ENCODE peak calls at places on chromosomes 2 and 18, in eight cellular contexts. X, L, R, N, P, D, A and E are unnamed samples.

GRCh38 chr2:45083175-45083574 is 73.9 kb upstream of the SIX2 start:
- DNase-seq in X (no peak), L (no peak), R (no peak), N (peak), P (no peak), D (no peak), A (no peak), E (peak)

GRCh38 chr2:7627587-7627986 is 710.4 kb downstream of the RNF144A start:
- DNase-seq in X (no peak), L (no peak), R (no peak), N (no peak), P (no peak), D (no peak), A (peak), E (no peak)

GRCh38 chr18:23422751-23423418 is 30.2 kb upstream of the RIOK3 start:
- DNase-seq in X (no peak), L (peak), R (peak), N (no peak), P (peak), D (peak), A (peak), E (no peak)

GRCh38 chr2:210673117-210673516 is 116.7 kb downstream of the CPS1 start:
- DNase-seq in X (no peak), L (no peak), R (no peak), N (no peak), P (no peak), D (no peak), A (no peak), E (no peak)

GRCh38 chr2:27303093-27304025 is 4.9 kb downstream of the UCN start:
- DNase-seq in X (peak), L (peak), R (peak), N (peak), P (peak), D (no peak), A (peak), E (peak)

GRCh38 chr18:36179562-36180334 is 7.5 kb upstream of the MOCOS start:
- DNase-seq in X (peak), L (no peak), R (no peak), N (peak), P (peak), D (peak), A (no peak), E (peak)

GRCh38 chr2:129067921-129068320 is 749.3 kb upstream of the HS6ST1 start:
- DNase-seq in X (no peak), L (no peak), R (no peak), N (no peak), P (no peak), D (no peak), A (no peak), E (no peak)

GRCh38 chr2:199414465-199414864 is 43.3 kb downstream of the SATB2 start:
- DNase-seq in X (no peak), L (no peak), R (no peak), N (no peak), P (no peak), D (no peak), A (no peak), E (no peak)

GRCh38 chr2:29072971-29073725 is 1.2 kb downstream of the PCARE start:
- DNase-seq in X (no peak), L (no peak), R (no peak), N (no peak), P (no peak), D (no peak), A (no peak), E (no peak)

GRCh38 chr2:29293830-29294438 is 178.7 kb downstream of the CLIP4 start:
- DNase-seq in X (no peak), L (no peak), R (peak), N (peak), P (no peak), D (no peak), A (peak), E (peak)

GRCh38 chr2:96136123-96136720 is 2.1 kb downstream of the ASTL start:
- DNase-seq in X (no peak), L (peak), R (no peak), N (no peak), P (no peak), D (no peak), A (no peak), E (no peak)

GRCh38 chr18:623760-624620 is 27.2 kb downstream of the CLUL1 start:
- DNase-seq in X (peak), L (peak), R (peak), N (peak), P (peak), D (peak), A (peak), E (peak)

GRCh38 chr2:25480561-25480960 is 138.8 kb upstream of the DNMT3A start:
- DNase-seq in X (no peak), L (no peak), R (no peak), N (no peak), P (no peak), D (no peak), A (no peak), E (no peak)

GRCh38 chr2:10332402-10333246 is 29.9 kb downstream of the HPCAL1 start:
- DNase-seq in X (no peak), L (no peak), R (no peak), N (no peak), P (no peak), D (peak), A (no peak), E (peak)

GRCh38 chr2:62705859-62706720 is 577 bp downstream of the EHBP1 start:
- DNase-seq in X (peak), L (peak), R (peak), N (no peak), P (peak), D (peak), A (peak), E (peak)

GRCh38 chr2:223488814-223489213 is 113.3 kb downstream of the SCG2 start:
- DNase-seq in X (peak), L (peak), R (no peak), N (no peak), P (no peak), D (no peak), A (peak), E (peak)

GRCh38 chr18:53458944-53459580 is 765.4 kb downstream of the MBD2 start:
- DNase-seq in X (no peak), L (no peak), R (no peak), N (no peak), P (no peak), D (no peak), A (no peak), E (peak)

GRCh38 chr2:189096769-189097447 is 82.7 kb downstream of the COL5A2 start:
- DNase-seq in X (no peak), L (no peak), R (peak), N (no peak), P (no peak), D (no peak), A (peak), E (peak)

GRCh38 chr18:58603365-58604067 is 25.4 kb downstream of the ALPK2 start:
- DNase-seq in X (no peak), L (no peak), R (no peak), N (no peak), P (no peak), D (no peak), A (no peak), E (peak)

GRCh38 chr2:66521459-66521858 is 86.5 kb downstream of the MEIS1 start:
- DNase-seq in X (no peak), L (no peak), R (no peak), N (no peak), P (no peak), D (no peak), A (no peak), E (no peak)
- TF ChIP-seq CTCF in X (no peak), L (no peak), R (no peak), N (no peak), P (no peak), D (no peak), A (no peak), E (no peak)

GRCh38 chr2:176178271-176178806 is 10.1 kb upstream of the HOXD1 start:
- DNase-seq in X (no peak), L (no peak), R (no peak), N (no peak), P (no peak), D (no peak), A (peak), E (no peak)
- H3K4me3 ChIP-seq in X (peak), L (no peak), R (no peak), N (peak), P (no peak), D (peak), A (no peak), E (no peak)

GRCh38 chr18:50334546-50335152 is 40.2 kb upstream of the SKA1 start:
- DNase-seq in X (no peak), L (no peak), R (no peak), N (no peak), P (no peak), D (no peak), A (no peak), E (no peak)
- TF ChIP-seq CTCF in X (no peak), L (no peak), R (no peak), N (no peak), P (no peak), D (no peak), A (no peak), E (no peak)

GRCh38 chr2:120233292-120233691 is 10.1 kb upstream of the TMEM185B start:
- DNase-seq in X (no peak), L (no peak), R (no peak), N (no peak), P (no peak), D (no peak), A (no peak), E (no peak)

GRCh38 chr2:120230515-120231471 is 7.6 kb upstream of the TMEM185B start:
- DNase-seq in X (no peak), L (no peak), R (no peak), N (no peak), P (no peak), D (no peak), A (no peak), E (no peak)

GRCh38 chr2:120231974-120232635 is 8.9 kb upstream of the TMEM185B start:
- DNase-seq in X (no peak), L (no peak), R (no peak), N (no peak), P (no peak), D (no peak), A (peak), E (peak)

GRCh38 chr2:120229341-120229740 is 6.1 kb upstream of the TMEM185B start:
- DNase-seq in X (no peak), L (no peak), R (no peak), N (no peak), P (no peak), D (no peak), A (no peak), E (no peak)

GRCh38 chr2:120231564-120231973 is 8.4 kb upstream of the TMEM185B start:
- DNase-seq in X (no peak), L (no peak), R (no peak), N (no peak), P (no peak), D (no peak), A (no peak), E (no peak)
- H3K4me3 ChIP-seq in X (no peak), L (no peak), R (no peak), N (no peak), P (peak), D (peak), A (no peak), E (no peak)

GRCh38 chr2:127456960-127457359 is 38.7 kb downstream of the PROC start:
- DNase-seq in X (no peak), L (no peak), R (no peak), N (no peak), P (no peak), D (no peak), A (no peak), E (no peak)

GRCh38 chr2:127453392-127454171 is 35.4 kb downstream of the PROC start:
- DNase-seq in X (no peak), L (peak), R (no peak), N (no peak), P (no peak), D (no peak), A (no peak), E (peak)

GRCh38 chr2:127453013-127453391 is 34.8 kb downstream of the PROC start:
- DNase-seq in X (no peak), L (no peak), R (no peak), N (no peak), P (no peak), D (no peak), A (no peak), E (no peak)

GRCh38 chr2:127455566-127456493 is 37.6 kb downstream of the PROC start:
- DNase-seq in X (no peak), L (no peak), R (no peak), N (no peak), P (no peak), D (no peak), A (no peak), E (no peak)

GRCh38 chr2:127454595-127455565 is 36.7 kb downstream of the PROC start:
- DNase-seq in X (no peak), L (no peak), R (peak), N (no peak), P (peak), D (no peak), A (no peak), E (no peak)
- TF ChIP-seq CTCF in X (no peak), L (no peak), R (no peak), N (no peak), P (no peak), D (no peak), A (no peak), E (no peak)

GRCh38 chr2:3293221-3293620 is 84.4 kb downstream of the EIPR1 start:
- DNase-seq in X (no peak), L (no peak), R (no peak), N (no peak), P (peak), D (no peak), A (no peak), E (no peak)
- H3K4me3 ChIP-seq in X (no peak), L (no peak), R (no peak), N (no peak), P (no peak), D (no peak), A (no peak), E (no peak)

GRCh38 chr2:194314042-194314441 is 1343.0 kb upstream of the SLC39A10 start:
- DNase-seq in X (no peak), L (no peak), R (no peak), N (no peak), P (no peak), D (no peak), A (no peak), E (no peak)

GRCh38 chr2:194323740-194324139 is 1333.3 kb upstream of the SLC39A10 start:
- DNase-seq in X (no peak), L (no peak), R (no peak), N (no peak), P (no peak), D (no peak), A (no peak), E (no peak)

GRCh38 chr2:194320520-194320919 is 1336.5 kb upstream of the SLC39A10 start:
- DNase-seq in X (no peak), L (no peak), R (no peak), N (no peak), P (no peak), D (no peak), A (no peak), E (no peak)

DNA sequence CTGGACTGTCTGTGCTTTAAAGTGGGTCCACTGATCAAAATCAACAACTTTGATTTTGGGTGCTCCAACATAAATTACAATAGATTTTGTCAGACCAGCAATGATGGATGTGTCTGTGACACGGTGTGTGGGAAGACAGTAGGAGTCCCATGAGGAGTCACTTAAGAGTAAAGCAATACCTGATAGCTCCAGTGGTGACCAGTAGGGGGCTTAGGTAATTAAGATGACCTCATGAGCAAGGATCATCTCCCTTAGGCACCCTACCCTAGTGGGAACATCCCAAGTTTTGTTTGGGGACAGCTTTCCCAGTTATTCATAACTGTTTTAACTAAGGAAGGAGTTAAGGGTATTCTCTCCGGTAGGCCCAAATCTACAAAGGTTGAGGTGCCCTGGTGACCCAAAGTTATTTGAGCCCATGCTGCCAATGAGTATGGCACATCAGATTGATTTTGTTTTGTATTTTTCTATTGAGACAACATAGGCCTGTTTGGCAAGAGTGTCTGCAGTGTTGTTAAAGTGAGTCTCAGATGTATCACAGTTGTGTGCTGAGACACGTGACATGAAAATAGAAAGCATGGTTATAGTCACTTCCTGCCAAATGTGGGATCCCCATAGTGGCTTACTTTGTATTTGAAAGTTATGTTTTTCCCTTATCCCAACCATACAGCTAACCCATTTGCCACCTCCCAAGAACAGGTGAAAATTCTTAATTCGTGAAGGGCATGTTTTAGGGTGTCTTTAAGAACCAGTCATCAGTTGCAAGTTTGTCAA is 1337.6 kb upstream of the SLC39A10 start:
- DNase-seq in X (no peak), L (peak), R (no peak), N (no peak), P (no peak), D (no peak), A (no peak), E (no peak)
- TF ChIP-seq CTCF in X (no peak), L (peak), R (no peak), N (peak), P (no peak), D (no peak), A (peak), E (no peak)

DNA sequence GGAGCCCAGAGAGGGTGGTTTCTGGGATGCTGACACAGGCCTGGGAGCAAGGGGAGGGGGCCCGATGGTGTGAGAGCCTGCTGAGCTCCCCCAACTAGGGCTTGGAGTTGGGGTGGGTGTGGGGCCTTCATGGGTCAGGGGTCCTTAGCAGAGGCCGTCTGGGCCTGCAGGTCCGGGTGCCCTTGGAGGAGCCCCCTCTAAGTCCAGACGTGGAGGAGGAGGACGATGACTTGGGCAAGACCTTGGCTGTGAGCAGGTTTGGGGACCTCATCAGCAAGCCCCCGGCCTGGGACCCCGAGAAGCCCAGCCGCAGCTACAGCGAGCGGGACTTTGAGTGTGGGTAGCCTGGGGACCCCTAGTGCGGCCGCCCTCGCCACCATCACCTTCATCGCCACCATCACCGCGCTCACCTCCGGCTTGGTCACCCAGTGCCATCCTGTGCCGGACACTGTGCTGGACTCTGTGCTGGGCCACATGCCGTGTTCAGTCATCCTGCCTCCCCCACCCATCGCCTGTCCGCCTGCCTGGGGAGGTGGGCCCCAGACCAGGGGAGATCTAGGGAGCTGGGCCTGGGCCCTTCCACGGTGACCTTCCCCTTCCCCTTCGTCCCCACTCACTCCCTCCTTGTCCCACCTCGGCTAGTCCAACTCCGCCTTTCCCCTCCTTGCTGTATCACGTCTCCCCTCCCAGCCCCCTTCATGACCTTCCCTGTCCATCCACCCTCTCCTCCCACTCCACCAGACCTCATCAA is 980 bp downstream of the SLC4A3 start:
- DNase-seq in X (no peak), L (no peak), R (no peak), N (no peak), P (no peak), D (peak), A (no peak), E (no peak)
- H3K4me3 ChIP-seq in X (peak), L (peak), R (peak), N (peak), P (no peak), D (peak), A (peak), E (no peak)